ENCODE peak calls at places on chromosomes 13 and 19, in seven cellular contexts. G is HTR-8/SVneo; I is renal cortical epithelial cell; S is activated T-helper 9 cell treated with anti-CD3 and anti-CD28 coated beads, Interleukin-2, amount 50 U/mL, for 16 hours; B is cardiac muscle cell; N is tibial artery; O is AG08395. L is an unnamed sample.

GRCh38 chr19:47446534-47447469 is 24.9 kb downstream of the SLC8A2 start:
- DNase-seq in O (no peak), S (no peak), B (peak; percentile 27), N (no peak), G (no peak), I (peak; percentile 35), L (no peak)

GRCh38 chr13:84933797-84934196 is 865.4 kb downstream of the SLITRK6 start:
- DNase-seq in B (no peak), I (no peak), N (no peak), S (no peak), G (no peak), O (no peak), L (no peak)

GRCh38 chr13:88648598-88649373 is 977.6 kb downstream of the SLITRK5 start:
- DNase-seq in G (no peak), B (no peak), O (no peak), I (no peak), S (no peak), N (no peak), L (no peak)

GRCh38 chr13:113364371-113364932 is 522 bp upstream of the GRTP1 start:
- DNase-seq in S (no peak), N (no peak), I (no peak), G (peak; percentile 22), B (peak; percentile 8), O (peak; percentile 31), L (no peak)

GRCh38 chr13:98484289-98485219 is 92.4 kb downstream of the STK24 start:
- DNase-seq in N (peak; percentile 90), I (peak; percentile 99), G (peak; percentile 88), O (peak; percentile 88), B (peak; percentile 87), S (peak; percentile 71), L (peak; percentile 89)

GRCh38 chr19:57269515-57270250 is 10.6 kb upstream of the ZNF460 start:
- DNase-seq in G (peak; percentile 12), N (no peak), O (peak; percentile 89), S (no peak), I (peak; percentile 89), B (peak; percentile 76), L (peak; percentile 21)

GRCh38 chr19:5693195-5694166 is 3.4 kb downstream of the RPL36 start:
- DNase-seq in B (no peak), O (no peak), N (no peak), S (no peak), I (no peak), G (no peak), L (no peak)

GRCh38 chr19:48518207-48518606 is 6.6 kb upstream of the LMTK3 start:
- DNase-seq in G (no peak), B (no peak), S (no peak), N (no peak), O (no peak), I (no peak), L (no peak)

GRCh38 chr19:38890686-38891085 is 8.7 kb downstream of the SIRT2 start:
- DNase-seq in O (no peak), N (no peak), S (no peak), B (no peak), G (no peak), I (no peak), L (no peak)

GRCh38 chr13:43861863-43862262 is 17.7 kb downstream of the CCDC122 start:
- DNase-seq in N (no peak), B (no peak), G (peak; percentile 36), I (no peak), S (no peak), O (no peak), L (no peak)

GRCh38 chr13:87005511-87005910 is 665.7 kb upstream of the SLITRK5 start:
- DNase-seq in N (no peak), G (no peak), B (no peak), O (no peak), S (no peak), I (no peak), L (no peak)

GRCh38 chr13:113767366-113767765 is 8.3 kb downstream of the TMEM255B start:
- DNase-seq in N (no peak), B (no peak), G (no peak), O (no peak), I (peak; percentile 51), S (no peak), L (no peak)

GRCh38 chr19:5605362-5605761 is 17.2 kb downstream of the SAFB2 start:
- DNase-seq in N (no peak), G (no peak), B (no peak), I (no peak), O (no peak), S (no peak), L (no peak)

GRCh38 chr13:26867451-26868067 is 107.0 kb upstream of the GPR12 start:
- DNase-seq in N (no peak), I (peak; percentile 4), B (peak; percentile 45), S (no peak), G (peak; percentile 14), O (peak; percentile 49), L (no peak)

GRCh38 chr13:32545083-32545482 is 6.5 kb upstream of the N4BP2L2 start:
- DNase-seq in S (no peak), G (no peak), O (no peak), N (no peak), B (no peak), I (no peak), L (no peak)

GRCh38 chr13:83878691-83879410 is 3.4 kb downstream of the SLITRK1 start:
- DNase-seq in I (no peak), S (no peak), N (no peak), O (no peak), G (no peak), B (no peak), L (no peak)

GRCh38 chr13:40404407-40404806 is 262.0 kb downstream of the FOXO1 start:
- DNase-seq in I (no peak), B (no peak), N (no peak), G (no peak), O (no peak), S (no peak), L (no peak)

GRCh38 chr13:28685892-28686291 is 27.0 kb downstream of the POMP start:
- DNase-seq in I (no peak), S (no peak), B (no peak), O (no peak), G (no peak), N (no peak), L (no peak)

GRCh38 chr13:48222358-48223015 is 10.5 kb upstream of the ITM2B start:
- DNase-seq in B (peak; percentile 81), O (no peak), I (peak; percentile 72), S (no peak), G (no peak), N (peak; percentile 60), L (no peak)

GRCh38 chr13:32645854-32646253 is 59.6 kb downstream of the PDS5B start:
- DNase-seq in O (no peak), B (no peak), G (no peak), N (no peak), S (peak; percentile 5), I (no peak), L (no peak)

GRCh38 chr19:50877338-50877737 is 4.1 kb downstream of the KLK2 start:
- DNase-seq in I (no peak), O (no peak), S (no peak), G (no peak), B (no peak), N (no peak), L (no peak)

GRCh38 chr13:44280461-44280860 is 93.2 kb upstream of the SERP2 start:
- DNase-seq in O (no peak), S (no peak), N (no peak), G (no peak), B (no peak), I (peak; percentile 89), L (no peak)

GRCh38 chr19:47839411-47839810 is 17.7 kb downstream of the CRX start:
- DNase-seq in I (no peak), B (no peak), G (no peak), O (no peak), N (no peak), S (no peak), L (no peak)

GRCh38 chr19:6326815-6327214 is 6.6 kb downstream of the ACER1 start:
- DNase-seq in G (no peak), O (no peak), S (no peak), I (no peak), B (no peak), N (no peak), L (no peak)

L was measured in osteocyte.